ENCODE peak calls at places on chromosomes 5 and 9, in eight cellular contexts. One of them, this sample, is unnamed.

GRCh38 chr9:19184144-19184917 is 46.2 kb upstream of the DENND4C start:
- DNase-seq in ovary: peak; percentile 54
- DNase-seq in transverse colon: peak; percentile 80
- DNase-seq in endodermal cell: peak; percentile 76
- DNase-seq in heart left ventricle: peak; percentile 81
- DNase-seq in CD8-positive, alpha-beta T cell: peak; percentile 90
- DNase-seq in mammary epithelial cell: peak; percentile 75
- DNase-seq in heart right ventricle: peak; percentile 50
- DNase-seq in this sample: peak; percentile 95

GRCh38 chr9:134056483-134057310 is 11.1 kb downstream of the BRD3 start:
- DNase-seq in endodermal cell: peak; percentile 53
- DNase-seq in transverse colon: peak; percentile 12
- DNase-seq in heart right ventricle: no peak
- DNase-seq in CD8-positive, alpha-beta T cell: no peak
- DNase-seq in ovary: peak; percentile 23
- DNase-seq in mammary epithelial cell: no peak
- DNase-seq in heart left ventricle: no peak
- DNase-seq in this sample: no peak

GRCh38 chr9:70083429-70083828 is 39.8 kb downstream of the MAMDC2 start:
- DNase-seq in mammary epithelial cell: peak; percentile 35
- DNase-seq in heart left ventricle: no peak
- DNase-seq in ovary: no peak
- DNase-seq in transverse colon: no peak
- DNase-seq in heart right ventricle: no peak
- DNase-seq in CD8-positive, alpha-beta T cell: no peak
- DNase-seq in endodermal cell: no peak
- DNase-seq in this sample: no peak

GRCh38 chr5:171288066-171288465 is 21.0 kb upstream of the TLX3 start:
- DNase-seq in transverse colon: no peak
- DNase-seq in heart left ventricle: no peak
- DNase-seq in CD8-positive, alpha-beta T cell: no peak
- DNase-seq in heart right ventricle: no peak
- DNase-seq in endodermal cell: no peak
- DNase-seq in mammary epithelial cell: no peak
- DNase-seq in ovary: no peak
- DNase-seq in this sample: no peak

GRCh38 chr5:59193616-59194319 is 610.9 kb downstream of the RAB3C start:
- DNase-seq in heart right ventricle: no peak
- DNase-seq in heart left ventricle: peak; percentile 33
- DNase-seq in endodermal cell: no peak
- DNase-seq in CD8-positive, alpha-beta T cell: no peak
- DNase-seq in mammary epithelial cell: peak; percentile 100
- DNase-seq in transverse colon: no peak
- DNase-seq in ovary: no peak
- DNase-seq in this sample: no peak

GRCh38 chr9:108831496-108832178 is 24.1 kb downstream of the ACTL7B start:
- DNase-seq in mammary epithelial cell: peak; percentile 89
- DNase-seq in CD8-positive, alpha-beta T cell: no peak
- DNase-seq in endodermal cell: no peak
- DNase-seq in heart right ventricle: no peak
- DNase-seq in heart left ventricle: no peak
- DNase-seq in ovary: no peak
- DNase-seq in transverse colon: no peak
- DNase-seq in this sample: no peak

GRCh38 chr9:69221036-69221435 is 47.0 kb downstream of the TJP2 start:
- DNase-seq in transverse colon: no peak
- DNase-seq in heart left ventricle: no peak
- DNase-seq in heart right ventricle: no peak
- DNase-seq in mammary epithelial cell: no peak
- DNase-seq in endodermal cell: no peak
- DNase-seq in ovary: no peak
- DNase-seq in CD8-positive, alpha-beta T cell: no peak
- DNase-seq in this sample: no peak

GRCh38 chr9:104269996-104270963 is 176.2 kb downstream of the SMC2 start:
- DNase-seq in CD8-positive, alpha-beta T cell: no peak
- DNase-seq in mammary epithelial cell: no peak
- DNase-seq in heart right ventricle: no peak
- DNase-seq in transverse colon: no peak
- DNase-seq in endodermal cell: no peak
- DNase-seq in heart left ventricle: no peak
- DNase-seq in ovary: no peak
- DNase-seq in this sample: no peak

GRCh38 chr9:17018001-17018491 is 116.8 kb upstream of the CNTLN start:
- DNase-seq in transverse colon: no peak
- DNase-seq in ovary: peak; percentile 19
- DNase-seq in heart left ventricle: peak; percentile 37
- DNase-seq in endodermal cell: no peak
- DNase-seq in mammary epithelial cell: no peak
- DNase-seq in CD8-positive, alpha-beta T cell: no peak
- DNase-seq in heart right ventricle: peak; percentile 27
- DNase-seq in this sample: peak; percentile 66

GRCh38 chr5:178236685-178237084 is 4.1 kb upstream of the PHYKPL start:
- DNase-seq in CD8-positive, alpha-beta T cell: no peak
- DNase-seq in heart left ventricle: peak; percentile 78
- DNase-seq in mammary epithelial cell: no peak
- DNase-seq in endodermal cell: no peak
- DNase-seq in transverse colon: no peak
- DNase-seq in ovary: no peak
- DNase-seq in heart right ventricle: no peak
- DNase-seq in this sample: peak; percentile 73

GRCh38 chr9:104970588-104970987 is 42.6 kb upstream of the ABCA1 start:
- DNase-seq in mammary epithelial cell: no peak
- DNase-seq in heart left ventricle: no peak
- DNase-seq in transverse colon: no peak
- DNase-seq in heart right ventricle: no peak
- DNase-seq in endodermal cell: no peak
- DNase-seq in CD8-positive, alpha-beta T cell: no peak
- DNase-seq in ovary: no peak
- DNase-seq in this sample: no peak

GRCh38 chr9:136179101-136179616 is 25.8 kb downstream of the LHX3 start:
- DNase-seq in endodermal cell: no peak
- DNase-seq in CD8-positive, alpha-beta T cell: no peak
- DNase-seq in heart right ventricle: no peak
- DNase-seq in transverse colon: no peak
- DNase-seq in ovary: no peak
- DNase-seq in mammary epithelial cell: no peak
- DNase-seq in heart left ventricle: no peak
- DNase-seq in this sample: no peak

GRCh38 chr9:114327749-114328148 is 1.9 kb upstream of the ORM2 start:
- DNase-seq in transverse colon: no peak
- DNase-seq in ovary: no peak
- DNase-seq in mammary epithelial cell: no peak
- DNase-seq in heart left ventricle: no peak
- DNase-seq in CD8-positive, alpha-beta T cell: no peak
- DNase-seq in heart right ventricle: no peak
- DNase-seq in endodermal cell: no peak
- DNase-seq in this sample: no peak

GRCh38 chr9:8677725-8678124 is 878.1 kb upstream of the DMAC1 start:
- DNase-seq in endodermal cell: peak; percentile 63
- DNase-seq in ovary: no peak
- DNase-seq in CD8-positive, alpha-beta T cell: no peak
- DNase-seq in transverse colon: no peak
- DNase-seq in mammary epithelial cell: no peak
- DNase-seq in heart right ventricle: no peak
- DNase-seq in heart left ventricle: no peak
- DNase-seq in this sample: no peak

GRCh38 chr5:110653231-110653970 is 73.1 kb downstream of the TMEM232 start:
- DNase-seq in transverse colon: no peak
- DNase-seq in heart right ventricle: no peak
- DNase-seq in heart left ventricle: no peak
- DNase-seq in CD8-positive, alpha-beta T cell: no peak
- DNase-seq in mammary epithelial cell: no peak
- DNase-seq in endodermal cell: no peak
- DNase-seq in ovary: no peak
- DNase-seq in this sample: no peak

GRCh38 chr5:137617806-137618205 is 118.1 kb downstream of the KLHL3 start:
- DNase-seq in heart right ventricle: no peak
- DNase-seq in heart left ventricle: no peak
- DNase-seq in transverse colon: no peak
- DNase-seq in ovary: no peak
- DNase-seq in mammary epithelial cell: no peak
- DNase-seq in CD8-positive, alpha-beta T cell: no peak
- DNase-seq in endodermal cell: no peak
- DNase-seq in this sample: peak; percentile 38

GRCh38 chr9:133448487-133448972 is 11.2 kb upstream of the CACFD1 start:
- DNase-seq in heart right ventricle: no peak
- DNase-seq in mammary epithelial cell: no peak
- DNase-seq in transverse colon: no peak
- DNase-seq in ovary: no peak
- DNase-seq in endodermal cell: no peak
- DNase-seq in heart left ventricle: no peak
- DNase-seq in CD8-positive, alpha-beta T cell: no peak
- DNase-seq in this sample: no peak

GRCh38 chr5:178380086-178380485 is 147.5 kb upstream of the PHYKPL start:
- DNase-seq in mammary epithelial cell: no peak
- DNase-seq in transverse colon: no peak
- DNase-seq in endodermal cell: no peak
- DNase-seq in CD8-positive, alpha-beta T cell: no peak
- DNase-seq in ovary: no peak
- DNase-seq in heart left ventricle: no peak
- DNase-seq in heart right ventricle: no peak
- DNase-seq in this sample: no peak

GRCh38 chr5:2569774-2570542 is 181.5 kb downstream of the IRX2 start:
- DNase-seq in heart left ventricle: no peak
- DNase-seq in transverse colon: no peak
- DNase-seq in mammary epithelial cell: no peak
- DNase-seq in CD8-positive, alpha-beta T cell: no peak
- DNase-seq in endodermal cell: no peak
- DNase-seq in heart right ventricle: no peak
- DNase-seq in ovary: no peak
- DNase-seq in this sample: peak; percentile 44

GRCh38 chr5:147805030-147805454 is 22.5 kb upstream of the JAKMIP2 start:
- DNase-seq in mammary epithelial cell: no peak
- DNase-seq in transverse colon: peak; percentile 17
- DNase-seq in endodermal cell: no peak
- DNase-seq in heart left ventricle: peak; percentile 27
- DNase-seq in CD8-positive, alpha-beta T cell: peak; percentile 63
- DNase-seq in heart right ventricle: no peak
- DNase-seq in ovary: no peak
- DNase-seq in this sample: no peak

GRCh38 chr9:42852133-42852532 is 668.7 kb downstream of the SPATA31A6 start:
- DNase-seq in heart left ventricle: peak; percentile 45
- DNase-seq in CD8-positive, alpha-beta T cell: no peak
- DNase-seq in transverse colon: no peak
- DNase-seq in heart right ventricle: peak; percentile 53
- DNase-seq in ovary: peak; percentile 29
- DNase-seq in mammary epithelial cell: peak; percentile 64
- DNase-seq in endodermal cell: peak; percentile 90
- DNase-seq in this sample: no peak

DNA sequence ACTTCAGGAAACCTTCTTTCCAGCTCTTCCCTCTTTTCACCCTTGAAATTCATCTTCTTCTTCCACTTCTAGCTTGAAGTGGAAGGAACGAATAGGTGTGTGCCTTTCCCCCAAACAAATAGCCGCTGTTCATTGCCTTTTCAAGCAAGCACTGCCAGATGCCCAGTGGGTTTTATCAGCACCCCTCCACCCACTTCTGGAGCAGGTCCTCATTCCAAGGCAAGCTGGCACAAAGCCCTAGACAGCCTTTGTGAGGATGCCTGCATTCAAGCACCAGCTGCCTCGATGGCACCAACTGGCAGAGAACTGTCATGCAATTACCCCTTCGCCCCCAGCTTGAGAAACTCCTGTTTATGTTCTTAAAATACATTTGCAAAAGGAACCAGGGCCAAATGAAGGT is 36.5 kb downstream of the SERINC5 start:
- DNase-seq in endodermal cell: no peak
- DNase-seq in heart left ventricle: peak; percentile 45
- DNase-seq in transverse colon: no peak
- DNase-seq in CD8-positive, alpha-beta T cell: no peak
- DNase-seq in heart right ventricle: no peak
- DNase-seq in ovary: no peak
- DNase-seq in mammary epithelial cell: no peak
- DNase-seq in this sample: no peak
- H3K4me1 ChIP-seq in endodermal cell: no peaks in the 10 kb centered on the region
- H3K4me1 ChIP-seq in heart left ventricle: no peaks in the 10 kb centered on the region
- H3K4me1 ChIP-seq in transverse colon: peaks cover 22% of the 10 kb centered on the region
- H3K4me1 ChIP-seq in CD8-positive, alpha-beta T cell: peaks cover 75% of the 10 kb centered on the region
- H3K4me1 ChIP-seq in heart right ventricle: peaks cover 12% of the 10 kb centered on the region
- H3K4me1 ChIP-seq in ovary: peaks cover 13% of the 10 kb centered on the region
- H3K4me1 ChIP-seq in mammary epithelial cell: peaks cover 12% of the 10 kb centered on the region
- H3K4me1 ChIP-seq in this sample: peaks cover 42% of the 10 kb centered on the region

GRCh38 chr9:93120846-93121315 is 13.2 kb downstream of the NINJ1 start:
- DNase-seq in heart right ventricle: no peak
- DNase-seq in transverse colon: no peak
- DNase-seq in ovary: peak; percentile 48
- DNase-seq in mammary epithelial cell: no peak
- DNase-seq in endodermal cell: no peak
- DNase-seq in heart left ventricle: peak; percentile 29
- DNase-seq in CD8-positive, alpha-beta T cell: no peak
- DNase-seq in this sample: no peak
- TF ChIP-seq CTCF in heart right ventricle: no peak
- TF ChIP-seq CTCF in transverse colon: no peak
- TF ChIP-seq CTCF in ovary: no peak
- TF ChIP-seq CTCF in mammary epithelial cell: no peak
- TF ChIP-seq CTCF in endodermal cell: no peak
- TF ChIP-seq CTCF in heart left ventricle: no peak
- TF ChIP-seq CTCF in CD8-positive, alpha-beta T cell: no peak
- TF ChIP-seq CTCF in this sample: no peak

GRCh38 chr9:99828417-99829176 is 6.9 kb downstream of the NR4A3 start:
- DNase-seq in heart right ventricle: peak; percentile 18
- DNase-seq in CD8-positive, alpha-beta T cell: no peak
- DNase-seq in ovary: no peak
- DNase-seq in endodermal cell: peak; percentile 81
- DNase-seq in transverse colon: no peak
- DNase-seq in heart left ventricle: peak; percentile 25
- DNase-seq in mammary epithelial cell: no peak
- DNase-seq in this sample: no peak

GRCh38 chr9:99825158-99826046 is 3.7 kb downstream of the NR4A3 start:
- DNase-seq in heart right ventricle: no peak
- DNase-seq in heart left ventricle: no peak
- DNase-seq in mammary epithelial cell: no peak
- DNase-seq in transverse colon: peak; percentile 9
- DNase-seq in CD8-positive, alpha-beta T cell: no peak
- DNase-seq in ovary: peak; percentile 39
- DNase-seq in endodermal cell: peak; percentile 76
- DNase-seq in this sample: no peak

GRCh38 chr9:99826579-99826978 is 4.9 kb downstream of the NR4A3 start:
- DNase-seq in endodermal cell: no peak
- DNase-seq in CD8-positive, alpha-beta T cell: no peak
- DNase-seq in mammary epithelial cell: peak; percentile 59
- DNase-seq in ovary: no peak
- DNase-seq in heart left ventricle: no peak
- DNase-seq in heart right ventricle: no peak
- DNase-seq in transverse colon: no peak
- DNase-seq in this sample: no peak

GRCh38 chr9:99827244-99827643 is 5.6 kb downstream of the NR4A3 start:
- DNase-seq in heart right ventricle: no peak
- DNase-seq in mammary epithelial cell: no peak
- DNase-seq in transverse colon: no peak
- DNase-seq in endodermal cell: no peak
- DNase-seq in CD8-positive, alpha-beta T cell: no peak
- DNase-seq in heart left ventricle: no peak
- DNase-seq in ovary: no peak
- DNase-seq in this sample: no peak

GRCh38 chr9:99828054-99828416 is 6.3 kb downstream of the NR4A3 start:
- DNase-seq in heart right ventricle: no peak
- DNase-seq in ovary: no peak
- DNase-seq in transverse colon: no peak
- DNase-seq in heart left ventricle: no peak
- DNase-seq in mammary epithelial cell: no peak
- DNase-seq in endodermal cell: no peak
- DNase-seq in CD8-positive, alpha-beta T cell: no peak
- DNase-seq in this sample: no peak
- H3K4me1 ChIP-seq in heart right ventricle: peaks cover 20% of the 10 kb centered on the region
- H3K4me1 ChIP-seq in ovary: peaks cover 2% of the 10 kb centered on the region
- H3K4me1 ChIP-seq in transverse colon: peaks cover 22% of the 10 kb centered on the region
- H3K4me1 ChIP-seq in heart left ventricle: peaks cover 3% of the 10 kb centered on the region
- H3K4me1 ChIP-seq in mammary epithelial cell: peaks cover 18% of the 10 kb centered on the region
- H3K4me1 ChIP-seq in endodermal cell: peaks cover 7% of the 10 kb centered on the region
- H3K4me1 ChIP-seq in CD8-positive, alpha-beta T cell: peaks cover 24% of the 10 kb centered on the region
- H3K4me1 ChIP-seq in this sample: no peaks in the 10 kb centered on the region

GRCh38 chr9:98045234-98046160 is 11.0 kb upstream of the NANS start:
- DNase-seq in ovary: no peak
- DNase-seq in heart left ventricle: no peak
- DNase-seq in heart right ventricle: no peak
- DNase-seq in CD8-positive, alpha-beta T cell: peak; percentile 31
- DNase-seq in mammary epithelial cell: no peak
- DNase-seq in endodermal cell: no peak
- DNase-seq in transverse colon: no peak
- DNase-seq in this sample: no peak
- TF ChIP-seq CTCF in ovary: no peak
- TF ChIP-seq CTCF in heart left ventricle: no peak
- TF ChIP-seq CTCF in heart right ventricle: no peak
- TF ChIP-seq CTCF in CD8-positive, alpha-beta T cell: no peak
- TF ChIP-seq CTCF in mammary epithelial cell: no peak
- TF ChIP-seq CTCF in endodermal cell: no peak
- TF ChIP-seq CTCF in transverse colon: no peak
- TF ChIP-seq CTCF in this sample: no peak

This sample was measured in right atrium auricular region.